ENCODE peak calls at places on chromosomes 7 and 10, in seven cellular contexts. P, D, M, H, J, T and I are unnamed samples. For H3K36me3, the result is how much of the 10 kb centered on the place peaks cover.

GRCh38 chr7:415646-416525 is 103.8 kb downstream of the PDGFA start:
- DNase-seq in P (no peak), D (no peak), M (no peak), H (no peak), J (peak), T (no peak), I (no peak)

GRCh38 chr10:49592726-49593563 is 17.2 kb upstream of the SLC18A3 start:
- DNase-seq in P (peak), D (peak), M (peak), H (peak), J (no peak), T (no peak), I (no peak)

GRCh38 chr7:91570600-91570999 is 306.4 kb downstream of the FZD1 start:
- DNase-seq in P (no peak), D (no peak), M (no peak), H (no peak), J (no peak), T (no peak), I (no peak)

GRCh38 chr10:14880201-14880600 is 1.5 kb downstream of the SUV39H2 start:
- DNase-seq in P (no peak), D (peak), M (no peak), H (peak), J (no peak), T (no peak), I (no peak)

GRCh38 chr7:20964214-20964613 is 177.5 kb upstream of the SP8 start:
- DNase-seq in P (no peak), D (no peak), M (no peak), H (no peak), J (no peak), T (no peak), I (no peak)

GRCh38 chr7:151091431-151091830 is 5.2 kb downstream of the AGAP3 start:
- DNase-seq in P (no peak), D (peak), M (no peak), H (no peak), J (no peak), T (no peak), I (no peak)

GRCh38 chr10:114541081-114541833 is 116.8 kb downstream of the ABLIM1 start:
- DNase-seq in P (no peak), D (peak), M (no peak), H (peak), J (no peak), T (peak), I (no peak)

GRCh38 chr7:22234247-22234646 is 122.7 kb downstream of the RAPGEF5 start:
- DNase-seq in P (no peak), D (no peak), M (no peak), H (peak), J (no peak), T (no peak), I (no peak)

GRCh38 chr10:93481931-93482834 is at the start of gene MYOF:
- DNase-seq in P (peak), D (peak), M (peak), H (peak), J (no peak), T (no peak), I (no peak)

DNA sequence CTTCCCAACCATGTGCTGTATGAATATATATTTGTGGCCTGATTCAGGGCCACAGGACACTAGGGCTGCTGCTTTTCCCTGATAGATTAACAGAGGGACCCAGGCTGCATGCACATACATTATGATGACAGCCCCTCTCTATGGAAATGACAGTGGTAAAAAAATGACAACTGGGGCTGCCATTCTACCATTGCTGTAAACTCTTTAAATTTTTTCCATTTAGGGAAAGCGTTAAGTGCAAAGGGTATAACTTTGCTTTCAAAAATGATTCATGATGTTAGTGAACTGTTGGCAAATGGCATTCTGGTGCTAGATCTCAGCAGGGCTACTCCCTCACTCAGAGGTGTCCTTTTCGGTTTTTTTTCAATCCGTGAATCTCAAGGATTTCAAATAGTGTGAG is 4.2 kb downstream of the CTBP2 start:
- DNase-seq in P (no peak), D (no peak), M (no peak), H (no peak), J (no peak), T (no peak), I (no peak)
- H3K4me3 ChIP-seq in P (no peak), D (no peak), M (no peak), H (no peak), J (no peak), T (no peak), I (no peak)

GRCh38 chr7:40329601-40330153 is 194.9 kb downstream of the SUGCT start:
- DNase-seq in P (no peak), D (peak), M (peak), H (peak), J (no peak), T (no peak), I (no peak)
- TF ChIP-seq CTCF in P (peak), D (peak), M (peak), H (peak), J (no peak), T (peak), I (peak)

GRCh38 chr10:33186150-33186549 is 148.3 kb downstream of the NRP1 start:
- DNase-seq in P (no peak), D (no peak), M (no peak), H (no peak), J (no peak), T (no peak), I (no peak)
- H3K36me3 ChIP-seq in P (under half), D (under half), M (under half), H (under half), J (half or more), T (under half), I (under half)

GRCh38 chr10:97328646-97329453 is 5.7 kb downstream of the FRAT2 start:
- DNase-seq in P (no peak), D (peak), M (no peak), H (no peak), J (no peak), T (no peak), I (no peak)
- H3K4me3 ChIP-seq in P (no peak), D (no peak), M (no peak), H (no peak), J (no peak), T (no peak), I (no peak)

GRCh38 chr7:155296788-155297516 is 726 bp upstream of the INSIG1 start:
- DNase-seq in P (peak), D (peak), M (no peak), H (peak), J (peak), T (peak), I (no peak)
- TF ChIP-seq CTCF in P (peak), D (peak), M (no peak), H (no peak), J (no peak), T (peak), I (no peak)